ENCODE peak calls at places on chromosome 10, in five cellular contexts. P is K562, Z is HepG2, S is GM12878, O is H1. A is an unnamed sample.

GRCh38 chr10:65030263-65030662 is 1509.1 kb downstream of the REEP3 start:
- DNase-seq in P (no peak), Z (no peak), S (no peak), O (no peak), A (no peak)

GRCh38 chr10:71522438-71523144 is 125.9 kb downstream of the CDH23 start:
- DNase-seq in P (no peak), Z (peak; percentile 13), S (no peak), O (no peak), A (no peak)

GRCh38 chr10:31698169-31698890 is 230.3 kb downstream of the ARHGAP12 start:
- DNase-seq in P (no peak), Z (no peak), S (no peak), O (no peak), A (no peak)

GRCh38 chr10:126063353-126063791 is 167.0 kb downstream of the FANK1 start:
- DNase-seq in P (no peak), Z (no peak), S (no peak), O (no peak), A (no peak)

GRCh38 chr10:96683710-96684109 is 36.6 kb downstream of the PIK3AP1 start:
- DNase-seq in P (no peak), Z (no peak), S (no peak), O (no peak), A (no peak)

GRCh38 chr10:10826125-10826524 is 191.5 kb upstream of the CELF2 start:
- DNase-seq in P (no peak), Z (no peak), S (no peak), O (no peak), A (no peak)

GRCh38 chr10:96838529-96838928 is 6.4 kb downstream of the LCOR start:
- DNase-seq in P (no peak), Z (no peak), S (no peak), O (no peak), A (no peak)

GRCh38 chr10:15436696-15437095 is 65.6 kb upstream of the FAM171A1 start:
- DNase-seq in P (no peak), Z (no peak), S (no peak), O (no peak), A (no peak)

GRCh38 chr10:32556996-32557395 is 111.1 kb downstream of the CCDC7 start:
- DNase-seq in P (no peak), Z (no peak), S (no peak), O (no peak), A (no peak)

GRCh38 chr10:49242604-49243003 is 54.4 kb upstream of the TMEM273 start:
- DNase-seq in P (peak; percentile 54), Z (no peak), S (no peak), O (no peak), A (no peak)

GRCh38 chr10:99733366-99733765 is 1.3 kb downstream of the CUTC start:
- DNase-seq in P (no peak), Z (no peak), S (no peak), O (no peak), A (no peak)

GRCh38 chr10:66877359-66877758 is 48.5 kb upstream of the LRRTM3 start:
- DNase-seq in P (no peak), Z (no peak), S (no peak), O (no peak), A (no peak)

GRCh38 chr10:44334621-44335184 is 50.2 kb downstream of the CXCL12 start:
- DNase-seq in P (no peak), Z (no peak), S (no peak), O (no peak), A (no peak)

GRCh38 chr10:129833988-129834387 is 130.1 kb downstream of the EBF3 start:
- DNase-seq in P (no peak), Z (no peak), S (no peak), O (no peak), A (no peak)

GRCh38 chr10:3486346-3487065 is 298.5 kb downstream of the KLF6 start:
- DNase-seq in P (no peak), Z (peak; percentile 20), S (no peak), O (no peak), A (peak; percentile 83)

GRCh38 chr10:90407116-90407515 is 450.7 kb downstream of the HTR7 start:
- DNase-seq in P (no peak), Z (no peak), S (no peak), O (no peak), A (no peak)

GRCh38 chr10:71290806-71291205 is 28.3 kb upstream of the SLC29A3 start:
- DNase-seq in P (no peak), Z (no peak), S (no peak), O (no peak), A (no peak)

GRCh38 chr10:77625379-77625778 is 12.2 kb downstream of the KCNMA1 start:
- DNase-seq in P (no peak), Z (no peak), S (no peak), O (no peak), A (no peak)

GRCh38 chr10:46530249-46531186 is 25.9 kb downstream of the GPRIN2 start:
- DNase-seq in P (no peak), Z (peak; percentile 49), S (no peak), O (no peak), A (peak; percentile 11)

DNA sequence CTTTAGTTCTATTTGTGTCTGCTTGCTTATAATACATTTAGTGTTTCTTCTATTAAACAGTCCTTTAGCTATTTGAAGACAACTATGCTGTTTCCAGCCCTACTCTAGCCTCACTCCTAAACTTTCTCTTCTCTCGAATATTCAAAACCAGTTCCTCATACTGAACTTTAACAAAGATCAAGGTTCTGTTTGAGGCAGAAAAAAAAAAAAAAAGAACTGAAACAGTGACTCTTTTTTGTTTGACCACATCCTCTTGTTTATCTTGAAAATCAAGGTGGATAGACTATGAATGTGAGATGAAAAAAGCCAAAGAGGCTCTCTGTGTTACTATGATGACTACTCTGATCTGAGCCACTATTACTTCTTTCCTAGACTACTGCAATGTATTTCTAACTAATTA is 154.3 kb downstream of the ZNF365 start:
- DNase-seq in P (no peak), Z (no peak), S (peak; percentile 79), O (no peak), A (no peak)
- TF ChIP-seq ATF2 in P (no peak), Z (no peak), S (peak; percentile 87), O (no peak), A (no peak)

DNA sequence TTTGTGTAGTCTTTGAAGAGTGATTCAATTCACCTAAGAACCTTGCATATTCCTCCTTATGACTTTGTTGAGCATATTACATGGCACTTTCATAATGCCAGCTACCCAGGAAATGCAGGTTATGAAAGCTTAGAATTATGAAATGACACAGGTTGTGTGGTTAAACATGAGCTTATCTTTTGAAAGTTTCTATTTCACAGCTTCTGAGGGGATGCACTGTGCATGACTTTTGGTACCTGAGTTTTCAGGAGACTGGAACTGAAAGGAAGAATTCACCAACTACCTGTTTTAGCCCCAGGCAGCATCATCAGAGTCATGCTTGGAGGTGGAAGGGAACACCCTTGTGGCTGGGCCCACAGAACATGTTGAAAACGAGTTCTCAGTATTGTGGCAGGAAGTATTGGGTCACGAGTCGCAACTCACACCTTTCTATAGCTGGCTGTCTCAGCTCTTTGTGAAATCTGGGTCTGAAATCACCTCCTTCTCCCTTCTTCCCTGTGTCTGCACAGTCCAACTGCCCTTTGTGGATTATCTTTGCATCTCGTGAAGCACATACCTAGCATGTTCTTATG is 228.2 kb downstream of the PTEN start:
- DNase-seq in P (no peak), Z (no peak), S (peak; percentile 98), O (no peak), A (no peak)
- TF ChIP-seq ATF2 in P (no peak), Z (no peak), S (peak; percentile 96), O (no peak), A (no peak)

DNA sequence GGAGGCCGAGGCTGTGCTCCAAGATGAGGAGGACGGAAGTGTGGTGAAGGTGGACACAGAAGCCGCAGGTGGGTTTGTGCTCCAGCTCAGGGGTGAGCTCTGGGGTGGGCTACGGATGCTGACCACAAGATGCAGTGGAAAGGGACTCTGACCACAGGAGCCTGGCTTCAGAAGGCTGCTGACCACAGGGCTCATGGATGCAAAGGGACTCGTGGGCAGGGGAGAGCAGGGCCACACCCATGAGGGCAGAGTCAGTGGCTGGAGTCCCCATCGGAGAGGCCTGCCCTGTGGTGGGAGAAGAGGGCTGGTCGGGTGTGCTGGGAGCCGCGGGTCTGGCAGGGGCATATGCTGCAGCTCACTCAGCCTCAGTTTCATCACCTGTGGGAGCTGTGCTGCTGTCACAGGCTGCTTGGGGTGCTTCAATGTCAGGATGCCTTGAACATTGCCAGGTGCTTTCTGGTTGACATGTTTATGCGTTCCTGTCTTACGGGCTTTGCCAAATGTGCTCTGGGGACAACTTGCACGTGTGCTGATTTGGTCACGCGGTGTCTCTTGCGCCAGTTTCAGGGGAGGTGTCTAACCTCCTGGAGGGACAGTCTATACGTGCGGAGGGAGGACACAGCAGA is 13.7 kb downstream of the SCART1 start:
- DNase-seq in P (peak; percentile 3), Z (no peak), S (no peak), O (no peak), A (no peak)
- TF ChIP-seq ATF2 in P (no peak), Z (no peak), S (no peak), O (no peak), A (no peak)

GRCh38 chr10:85224366-85224960 is 896.1 kb downstream of the CCSER2 start:
- DNase-seq in P (no peak), Z (peak; percentile 4), S (no peak), O (no peak), A (no peak)
- TF ChIP-seq ATF2 in P (no peak), Z (no peak), S (no peak), O (no peak), A (no peak)

GRCh38 chr10:114386446-114386845 is 17.9 kb downstream of the AFAP1L2 start:
- DNase-seq in P (no peak), Z (no peak), S (no peak), O (no peak), A (peak; percentile 33)
- TF ChIP-seq ATF2 in P (no peak), Z (no peak), S (no peak), O (no peak), A (no peak)